ENCODE peak calls at places on chromosomes 5 and 9, in ten cellular contexts. B, W, R, C, P, N, Q, S, K and M are unnamed samples. For H3K4me1, the result is how much of the 10 kb centered on the place peaks cover.

GRCh38 chr5:54383225-54383624 is 72.3 kb upstream of the HSPB3 start:
- DNase-seq in B (no peak), W (no peak), R (no peak), C (no peak), P (no peak), N (no peak), Q (no peak), S (no peak), K (no peak), M (no peak)

GRCh38 chr5:175306381-175306780 is 137.6 kb downstream of the DRD1 start:
- DNase-seq in B (no peak), W (no peak), R (no peak), C (no peak), P (no peak), N (no peak), Q (no peak), S (no peak), K (no peak), M (no peak)

GRCh38 chr5:32645246-32645645 is 59.9 kb downstream of the SUB1 start:
- DNase-seq in B (no peak), W (no peak), R (no peak), C (no peak), P (no peak), N (no peak), Q (no peak), S (no peak), K (no peak), M (no peak)

GRCh38 chr5:141484499-141485304 is at the start of gene PCDHGC4:
- DNase-seq in B (no peak), W (no peak), R (no peak), C (peak), P (no peak), N (no peak), Q (no peak), S (no peak), K (no peak), M (no peak)

GRCh38 chr5:131640043-131640856 is 5.2 kb upstream of the RAPGEF6 start:
- DNase-seq in B (no peak), W (no peak), R (no peak), C (no peak), P (no peak), N (peak), Q (no peak), S (no peak), K (no peak), M (no peak)

GRCh38 chr9:121650220-121651013 is 1.0 kb upstream of the DAB2IP start:
- DNase-seq in B (no peak), W (no peak), R (peak), C (peak), P (no peak), N (no peak), Q (peak), S (no peak), K (no peak), M (peak)

GRCh38 chr5:12636209-12636608 is 732.0 kb upstream of the CTNND2 start:
- DNase-seq in B (no peak), W (no peak), R (no peak), C (no peak), P (no peak), N (no peak), Q (no peak), S (no peak), K (no peak), M (no peak)

GRCh38 chr5:112308608-112309007 is 110.5 kb downstream of the EPB41L4A start:
- DNase-seq in B (no peak), W (no peak), R (no peak), C (no peak), P (no peak), N (no peak), Q (no peak), S (no peak), K (no peak), M (no peak)

GRCh38 chr9:35749515-35750255 is 598 bp downstream of the RGP1 start:
- DNase-seq in B (no peak), W (peak), R (peak), C (peak), P (peak), N (peak), Q (no peak), S (peak), K (no peak), M (peak)

GRCh38 chr5:88236866-88237642 is 31.6 kb downstream of the TMEM161B start:
- DNase-seq in B (no peak), W (no peak), R (no peak), C (no peak), P (no peak), N (no peak), Q (no peak), S (no peak), K (no peak), M (no peak)

GRCh38 chr5:73764586-73764985 is 138.6 kb downstream of the ARHGEF28 start:
- DNase-seq in B (no peak), W (no peak), R (no peak), C (no peak), P (no peak), N (no peak), Q (no peak), S (no peak), K (no peak), M (no peak)

GRCh38 chr9:84189901-84190300 is 150.7 kb downstream of the SLC28A3 start:
- DNase-seq in B (no peak), W (no peak), R (no peak), C (no peak), P (no peak), N (no peak), Q (no peak), S (no peak), K (no peak), M (no peak)

GRCh38 chr5:14895301-14895700 is 23.7 kb upstream of the ANKH start:
- DNase-seq in B (no peak), W (peak), R (peak), C (no peak), P (no peak), N (peak), Q (no peak), S (no peak), K (no peak), M (no peak)

GRCh38 chr5:14901462-14902051 is 30.0 kb upstream of the ANKH start:
- DNase-seq in B (no peak), W (no peak), R (no peak), C (peak), P (no peak), N (no peak), Q (no peak), S (no peak), K (peak), M (no peak)

GRCh38 chr5:14896091-14896490 is 24.5 kb upstream of the ANKH start:
- DNase-seq in B (no peak), W (no peak), R (peak), C (no peak), P (no peak), N (no peak), Q (no peak), S (no peak), K (no peak), M (no peak)

GRCh38 chr5:14902826-14903560 is 31.4 kb upstream of the ANKH start:
- DNase-seq in B (no peak), W (no peak), R (no peak), C (no peak), P (no peak), N (no peak), Q (no peak), S (peak), K (no peak), M (no peak)

GRCh38 chr5:14900661-14901461 is 29.3 kb upstream of the ANKH start:
- DNase-seq in B (no peak), W (no peak), R (no peak), C (peak), P (peak), N (no peak), Q (no peak), S (no peak), K (peak), M (no peak)
- H3K4me1 ChIP-seq in B (under half), W (under half), R (under half), C (under half), P (under half), N (under half), Q (under half), S (under half), K (under half), M (under half)

DNA sequence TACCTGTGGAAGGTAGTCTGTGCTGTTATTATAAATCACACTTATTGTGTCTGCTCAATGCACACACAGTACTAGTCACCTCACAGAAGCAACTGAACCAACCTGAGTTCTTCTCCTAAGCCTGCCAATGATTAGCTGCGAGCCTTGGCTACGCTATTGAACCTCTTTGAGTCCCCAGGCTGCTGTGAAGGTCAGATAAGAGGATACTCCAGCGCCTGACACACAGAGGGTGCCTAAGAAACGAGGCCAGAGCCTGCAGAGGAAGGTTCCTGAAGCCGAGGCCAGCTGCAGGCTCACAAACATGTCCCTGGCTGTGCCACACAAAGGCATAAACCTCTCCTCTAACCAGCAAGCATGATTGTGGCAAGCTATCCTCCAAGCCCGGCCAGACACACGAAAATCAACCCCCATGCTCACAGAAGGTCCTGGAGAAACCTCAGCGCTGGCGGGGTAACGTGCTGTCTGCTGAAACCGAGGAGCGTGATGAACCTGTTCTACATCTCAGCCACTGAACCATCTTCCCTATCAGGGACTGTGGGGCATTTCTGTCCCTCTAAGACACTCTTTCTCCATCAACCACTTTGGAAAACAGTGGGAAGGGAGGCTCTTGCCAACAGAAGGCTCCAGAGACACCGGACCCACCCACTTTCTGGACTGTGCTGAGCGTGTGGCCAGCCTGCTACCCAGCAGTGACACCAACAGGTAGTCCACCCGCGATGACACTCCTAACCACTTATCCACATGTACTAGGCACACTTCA is 53.2 kb upstream of the SLC25A51 start:
- DNase-seq in B (no peak), W (no peak), R (no peak), C (peak), P (no peak), N (no peak), Q (no peak), S (no peak), K (peak), M (no peak)
- H3K27ac ChIP-seq in B (peak), W (no peak), R (no peak), C (peak), P (no peak), N (no peak), Q (no peak), S (no peak), K (no peak), M (no peak)

DNA sequence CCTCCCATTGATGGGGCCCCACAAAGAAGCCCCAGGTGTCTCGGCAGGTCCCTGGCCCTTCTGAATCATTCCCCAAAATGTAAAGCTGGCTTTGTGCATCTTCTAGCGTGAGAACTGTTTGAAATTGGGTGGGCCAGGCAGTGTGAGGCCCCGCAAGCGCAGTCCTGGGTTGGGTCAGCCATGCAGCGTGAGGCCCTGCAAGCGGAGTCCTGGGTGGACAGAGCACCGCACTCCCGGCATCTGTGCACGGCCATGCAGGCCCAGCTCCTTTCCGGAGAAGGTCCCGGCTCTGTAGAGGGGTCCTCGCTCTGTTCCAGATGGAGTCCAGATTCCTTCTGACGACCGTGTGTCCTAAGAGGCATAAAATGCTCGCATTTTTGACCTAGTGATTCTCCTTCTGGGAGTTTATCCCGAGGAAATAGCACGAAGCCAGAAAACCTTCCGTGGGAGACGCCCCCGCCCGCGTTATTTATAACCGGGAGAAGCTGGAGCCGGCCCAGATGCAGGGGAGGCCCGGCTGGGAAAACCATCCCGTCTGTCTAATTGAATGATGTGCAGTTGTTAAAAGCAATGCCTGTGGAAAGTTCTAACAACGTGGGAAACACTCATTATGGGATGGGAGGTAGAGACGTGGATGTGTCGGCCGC is 19.4 kb upstream of the NOTCH1 start:
- DNase-seq in B (no peak), W (no peak), R (no peak), C (peak), P (no peak), N (no peak), Q (peak), S (no peak), K (peak), M (no peak)
- H3K4me1 ChIP-seq in B (under half), W (under half), R (under half), C (under half), P (half or more), N (under half), Q (under half), S (under half), K (under half), M (under half)

DNA sequence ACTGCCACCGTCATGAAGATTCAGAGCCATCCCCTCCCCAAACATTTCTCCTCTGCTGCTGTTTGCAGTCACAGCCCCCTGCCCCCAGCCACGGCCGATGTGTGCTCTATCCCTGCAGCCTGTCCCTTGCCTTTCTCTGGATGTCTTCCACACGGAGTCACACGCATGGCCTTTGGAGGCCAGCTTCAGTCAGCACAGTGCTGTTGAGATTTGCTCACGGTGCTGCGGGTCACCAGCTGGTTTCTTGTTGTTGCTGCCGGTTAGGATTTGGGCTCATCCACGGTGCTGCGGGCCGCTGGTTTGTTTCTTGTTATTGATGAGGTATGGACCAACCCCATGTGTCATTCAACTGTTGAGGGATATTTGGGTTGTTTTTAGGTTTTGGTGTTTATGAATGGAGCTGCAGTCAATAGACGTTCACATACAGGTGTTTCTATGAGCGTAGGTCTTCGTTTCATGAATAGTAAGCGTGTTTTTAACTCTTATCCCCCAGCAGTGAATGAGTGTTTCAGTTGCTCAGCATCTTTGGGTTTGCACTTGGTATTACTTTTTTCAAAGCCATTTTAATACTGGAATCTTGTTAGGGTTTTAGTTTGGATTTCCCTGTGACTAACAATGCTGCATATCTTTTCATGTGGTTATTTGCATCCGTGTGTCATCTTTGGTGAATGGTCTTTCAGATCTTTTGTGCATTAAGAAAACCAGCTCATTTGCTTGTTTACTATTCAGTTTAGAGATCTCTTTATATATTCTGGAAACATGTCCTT is 57.6 kb downstream of the AHRR start:
- DNase-seq in B (peak), W (no peak), R (peak), C (no peak), P (no peak), N (peak), Q (peak), S (peak), K (no peak), M (no peak)
- H3K27ac ChIP-seq in B (no peak), W (no peak), R (no peak), C (no peak), P (no peak), N (no peak), Q (no peak), S (no peak), K (no peak), M (no peak)

DNA sequence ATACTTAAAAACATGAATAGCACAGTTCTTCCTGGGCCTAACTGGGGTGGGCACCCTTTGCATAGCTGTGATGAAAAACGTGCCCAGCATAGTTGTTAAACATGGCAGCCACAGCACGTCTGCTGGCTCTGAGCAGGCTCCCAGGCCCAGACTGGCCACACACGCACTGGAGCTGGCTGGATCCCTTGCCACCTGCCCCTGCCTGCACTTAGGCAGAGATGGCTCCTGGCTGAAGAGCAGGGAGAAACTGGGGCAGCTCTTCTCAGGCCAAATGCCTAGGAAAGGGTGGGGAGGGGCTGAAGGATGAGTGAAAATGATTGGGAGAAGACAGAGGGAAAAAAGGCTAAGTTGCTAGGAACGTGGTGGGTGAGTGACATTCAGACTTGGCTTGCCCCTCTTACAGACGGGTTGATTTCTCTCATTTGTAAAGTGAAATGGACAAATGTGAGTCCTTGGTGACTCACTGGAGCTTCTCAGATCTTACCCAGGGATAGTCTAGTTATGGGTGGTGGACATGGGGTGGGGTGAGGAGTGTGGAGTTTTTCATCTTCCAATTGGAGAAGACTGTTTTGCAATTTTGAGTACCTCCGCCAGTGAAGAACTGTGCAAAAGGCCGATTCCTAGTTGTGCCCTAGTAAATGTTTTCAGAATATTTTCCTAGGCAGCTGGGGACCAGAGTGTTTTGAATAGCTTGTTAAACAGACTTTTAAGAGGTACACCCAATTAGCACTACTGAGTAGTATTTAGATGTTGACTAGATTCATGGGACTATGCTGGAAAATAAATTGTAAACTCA is 42.4 kb downstream of the TRIO start:
- DNase-seq in B (no peak), W (no peak), R (no peak), C (no peak), P (no peak), N (no peak), Q (no peak), S (no peak), K (peak), M (no peak)
- H3K4me1 ChIP-seq in B (half or more), W (under half), R (under half), C (under half), P (half or more), N (under half), Q (under half), S (under half), K (half or more), M (under half)

DNA sequence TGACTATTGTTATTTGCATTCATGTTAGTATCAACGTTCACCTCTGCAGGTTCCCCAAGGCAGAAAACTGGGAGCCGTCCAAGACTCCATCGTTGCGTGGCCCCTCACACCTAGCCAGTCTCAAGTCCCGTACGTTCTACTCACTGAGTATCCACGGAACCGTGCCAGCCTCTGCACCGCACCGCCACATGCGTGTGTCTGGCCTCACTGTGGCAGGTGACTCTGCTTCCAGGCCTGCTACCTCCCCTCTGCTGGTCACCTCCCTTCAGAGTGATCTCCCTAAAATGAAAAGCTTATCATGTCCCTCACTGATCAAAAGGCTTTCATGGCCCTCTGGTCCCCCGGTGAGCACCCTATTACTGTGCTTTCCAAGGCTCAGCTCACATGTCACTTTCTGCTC is 108.1 kb downstream of the GABBR2 start:
- DNase-seq in B (no peak), W (no peak), R (no peak), C (no peak), P (no peak), N (no peak), Q (no peak), S (no peak), K (no peak), M (no peak)
- H3K27ac ChIP-seq in B (no peak), W (no peak), R (no peak), C (no peak), P (no peak), N (no peak), Q (no peak), S (no peak), K (no peak), M (no peak)

GRCh38 chr9:132519033-132519432 is 63.4 kb upstream of the BARHL1 start:
- DNase-seq in B (no peak), W (no peak), R (no peak), C (no peak), P (no peak), N (no peak), Q (no peak), S (no peak), K (no peak), M (no peak)
- H3K4me1 ChIP-seq in B (under half), W (under half), R (under half), C (under half), P (under half), N (under half), Q (under half), S (under half), K (under half), M (under half)